ENCODE peak calls at places on chromosomes 4 and X, in seven cellular contexts. One of them, this sample, is unnamed.

GRCh38 chrX:3250946-3251345 is 95.5 kb downstream of the MXRA5 start:
- DNase-seq in stomach: no peak
- DNase-seq in MCF 10A: no peak
- DNase-seq in lower lobe of right lung: no peak
- DNase-seq in tibial artery: no peak
- DNase-seq in fibroblast of the aortic adventitia: peak
- DNase-seq in fibroblast of villous mesenchyme: peak
- DNase-seq in this sample: no peak

GRCh38 chr4:173056708-173057107 is 111.9 kb upstream of the GALNT7 start:
- DNase-seq in stomach: peak
- DNase-seq in MCF 10A: no peak
- DNase-seq in lower lobe of right lung: no peak
- DNase-seq in tibial artery: no peak
- DNase-seq in fibroblast of the aortic adventitia: no peak
- DNase-seq in fibroblast of villous mesenchyme: no peak
- DNase-seq in this sample: no peak

GRCh38 chr4:170399894-170400293 is 310.1 kb upstream of the AADAT start:
- DNase-seq in stomach: no peak
- DNase-seq in MCF 10A: no peak
- DNase-seq in lower lobe of right lung: no peak
- DNase-seq in tibial artery: no peak
- DNase-seq in fibroblast of the aortic adventitia: no peak
- DNase-seq in fibroblast of villous mesenchyme: peak
- DNase-seq in this sample: no peak

GRCh38 chr4:2291705-2292651 is 30.1 kb upstream of the MXD4 start:
- DNase-seq in stomach: no peak
- DNase-seq in MCF 10A: no peak
- DNase-seq in lower lobe of right lung: no peak
- DNase-seq in tibial artery: no peak
- DNase-seq in fibroblast of the aortic adventitia: no peak
- DNase-seq in fibroblast of villous mesenchyme: no peak
- DNase-seq in this sample: no peak

GRCh38 chrX:44432641-44433040 is 89.2 kb upstream of the EFHC2 start:
- DNase-seq in stomach: no peak
- DNase-seq in MCF 10A: no peak
- DNase-seq in lower lobe of right lung: no peak
- DNase-seq in tibial artery: no peak
- DNase-seq in fibroblast of the aortic adventitia: no peak
- DNase-seq in fibroblast of villous mesenchyme: peak
- DNase-seq in this sample: no peak

GRCh38 chr4:152509595-152510209 is 26.2 kb downstream of the FBXW7 start:
- DNase-seq in stomach: no peak
- DNase-seq in MCF 10A: no peak
- DNase-seq in lower lobe of right lung: no peak
- DNase-seq in tibial artery: no peak
- DNase-seq in fibroblast of the aortic adventitia: no peak
- DNase-seq in fibroblast of villous mesenchyme: no peak
- DNase-seq in this sample: no peak

GRCh38 chr4:121817006-121817405 is 6.7 kb downstream of the CCNA2 start:
- DNase-seq in stomach: no peak
- DNase-seq in MCF 10A: no peak
- DNase-seq in lower lobe of right lung: no peak
- DNase-seq in tibial artery: no peak
- DNase-seq in fibroblast of the aortic adventitia: no peak
- DNase-seq in fibroblast of villous mesenchyme: no peak
- DNase-seq in this sample: no peak

GRCh38 chr4:174037049-174037448 is 246.4 kb downstream of the FBXO8 start:
- DNase-seq in stomach: no peak
- DNase-seq in MCF 10A: no peak
- DNase-seq in lower lobe of right lung: no peak
- DNase-seq in tibial artery: no peak
- DNase-seq in fibroblast of the aortic adventitia: no peak
- DNase-seq in fibroblast of villous mesenchyme: peak
- DNase-seq in this sample: no peak

GRCh38 chrX:38108364-38108763 is 102.0 kb downstream of the SYTL5 start:
- DNase-seq in stomach: no peak
- DNase-seq in MCF 10A: no peak
- DNase-seq in lower lobe of right lung: no peak
- DNase-seq in tibial artery: no peak
- DNase-seq in fibroblast of the aortic adventitia: no peak
- DNase-seq in fibroblast of villous mesenchyme: peak
- DNase-seq in this sample: no peak

GRCh38 chr4:18366762-18367358 is 345.3 kb upstream of the LCORL start:
- DNase-seq in stomach: no peak
- DNase-seq in MCF 10A: peak
- DNase-seq in lower lobe of right lung: no peak
- DNase-seq in tibial artery: no peak
- DNase-seq in fibroblast of the aortic adventitia: peak
- DNase-seq in fibroblast of villous mesenchyme: peak
- DNase-seq in this sample: no peak

GRCh38 chr4:103673983-103674382 is 45.8 kb downstream of the TACR3 start:
- DNase-seq in stomach: no peak
- DNase-seq in MCF 10A: no peak
- DNase-seq in lower lobe of right lung: no peak
- DNase-seq in tibial artery: no peak
- DNase-seq in fibroblast of the aortic adventitia: no peak
- DNase-seq in fibroblast of villous mesenchyme: no peak
- DNase-seq in this sample: no peak

GRCh38 chr4:155759372-155760252 is 791 bp downstream of the GUCY1B1 start:
- DNase-seq in stomach: peak
- DNase-seq in MCF 10A: no peak
- DNase-seq in lower lobe of right lung: peak
- DNase-seq in tibial artery: peak
- DNase-seq in fibroblast of the aortic adventitia: no peak
- DNase-seq in fibroblast of villous mesenchyme: peak
- DNase-seq in this sample: peak

GRCh38 chr4:24655971-24656370 is 71.6 kb upstream of the DHX15 start:
- DNase-seq in stomach: no peak
- DNase-seq in MCF 10A: no peak
- DNase-seq in lower lobe of right lung: no peak
- DNase-seq in tibial artery: no peak
- DNase-seq in fibroblast of the aortic adventitia: no peak
- DNase-seq in fibroblast of villous mesenchyme: no peak
- DNase-seq in this sample: no peak

GRCh38 chr4:76562161-76562560 is 127.1 kb downstream of the SHROOM3 start:
- DNase-seq in stomach: no peak
- DNase-seq in MCF 10A: peak
- DNase-seq in lower lobe of right lung: no peak
- DNase-seq in tibial artery: no peak
- DNase-seq in fibroblast of the aortic adventitia: peak
- DNase-seq in fibroblast of villous mesenchyme: peak
- DNase-seq in this sample: no peak

GRCh38 chr4:151169900-151170299 is 70.5 kb downstream of the RPS3A start:
- DNase-seq in stomach: no peak
- DNase-seq in MCF 10A: no peak
- DNase-seq in lower lobe of right lung: no peak
- DNase-seq in tibial artery: no peak
- DNase-seq in fibroblast of the aortic adventitia: peak
- DNase-seq in fibroblast of villous mesenchyme: peak
- DNase-seq in this sample: no peak

GRCh38 chr4:33566649-33567048 is 2677.7 kb downstream of the ARAP2 start:
- DNase-seq in stomach: no peak
- DNase-seq in MCF 10A: no peak
- DNase-seq in lower lobe of right lung: no peak
- DNase-seq in tibial artery: no peak
- DNase-seq in fibroblast of the aortic adventitia: no peak
- DNase-seq in fibroblast of villous mesenchyme: no peak
- DNase-seq in this sample: no peak
- TF ChIP-seq CTCF in stomach: no peak
- TF ChIP-seq CTCF in MCF 10A: no peak
- TF ChIP-seq CTCF in lower lobe of right lung: no peak
- TF ChIP-seq CTCF in tibial artery: no peak
- TF ChIP-seq CTCF in fibroblast of the aortic adventitia: no peak
- TF ChIP-seq CTCF in fibroblast of villous mesenchyme: no peak
- TF ChIP-seq CTCF in this sample: no peak

GRCh38 chr4:154549894-154550790 is at the start of gene PLRG1:
- DNase-seq in stomach: peak
- DNase-seq in MCF 10A: peak
- DNase-seq in lower lobe of right lung: peak
- DNase-seq in tibial artery: peak
- DNase-seq in fibroblast of the aortic adventitia: peak
- DNase-seq in fibroblast of villous mesenchyme: peak
- DNase-seq in this sample: peak
- TF ChIP-seq CTCF in stomach: peak
- TF ChIP-seq CTCF in MCF 10A: no peak
- TF ChIP-seq CTCF in lower lobe of right lung: no peak
- TF ChIP-seq CTCF in tibial artery: peak
- TF ChIP-seq CTCF in fibroblast of the aortic adventitia: peak
- TF ChIP-seq CTCF in fibroblast of villous mesenchyme: no peak
- TF ChIP-seq CTCF in this sample: no peak

GRCh38 chrX:97026406-97026805 is 142.7 kb downstream of the RPA4 start:
- DNase-seq in stomach: no peak
- DNase-seq in MCF 10A: no peak
- DNase-seq in lower lobe of right lung: no peak
- DNase-seq in tibial artery: no peak
- DNase-seq in fibroblast of the aortic adventitia: peak
- DNase-seq in fibroblast of villous mesenchyme: peak
- DNase-seq in this sample: no peak
- TF ChIP-seq CTCF in stomach: no peak
- TF ChIP-seq CTCF in MCF 10A: no peak
- TF ChIP-seq CTCF in lower lobe of right lung: no peak
- TF ChIP-seq CTCF in tibial artery: no peak
- TF ChIP-seq CTCF in fibroblast of the aortic adventitia: no peak
- TF ChIP-seq CTCF in fibroblast of villous mesenchyme: no peak
- TF ChIP-seq CTCF in this sample: peak

GRCh38 chrX:11380187-11380586 is 87.0 kb downstream of the AMELX start:
- DNase-seq in stomach: no peak
- DNase-seq in MCF 10A: peak
- DNase-seq in lower lobe of right lung: no peak
- DNase-seq in tibial artery: peak
- DNase-seq in fibroblast of the aortic adventitia: peak
- DNase-seq in fibroblast of villous mesenchyme: peak
- DNase-seq in this sample: no peak

GRCh38 chrX:11382935-11383334 is 89.7 kb downstream of the AMELX start:
- DNase-seq in stomach: no peak
- DNase-seq in MCF 10A: no peak
- DNase-seq in lower lobe of right lung: no peak
- DNase-seq in tibial artery: no peak
- DNase-seq in fibroblast of the aortic adventitia: no peak
- DNase-seq in fibroblast of villous mesenchyme: peak
- DNase-seq in this sample: no peak

GRCh38 chrX:11386001-11386523 is 92.8 kb downstream of the AMELX start:
- DNase-seq in stomach: no peak
- DNase-seq in MCF 10A: peak
- DNase-seq in lower lobe of right lung: no peak
- DNase-seq in tibial artery: peak
- DNase-seq in fibroblast of the aortic adventitia: peak
- DNase-seq in fibroblast of villous mesenchyme: peak
- DNase-seq in this sample: no peak

GRCh38 chrX:11376163-11376562 is 83.0 kb downstream of the AMELX start:
- DNase-seq in stomach: no peak
- DNase-seq in MCF 10A: no peak
- DNase-seq in lower lobe of right lung: no peak
- DNase-seq in tibial artery: no peak
- DNase-seq in fibroblast of the aortic adventitia: no peak
- DNase-seq in fibroblast of villous mesenchyme: no peak
- DNase-seq in this sample: no peak

GRCh38 chrX:11381464-11381863 is 88.3 kb downstream of the AMELX start:
- DNase-seq in stomach: no peak
- DNase-seq in MCF 10A: peak
- DNase-seq in lower lobe of right lung: no peak
- DNase-seq in tibial artery: peak
- DNase-seq in fibroblast of the aortic adventitia: peak
- DNase-seq in fibroblast of villous mesenchyme: peak
- DNase-seq in this sample: peak
- TF ChIP-seq CTCF in stomach: peak
- TF ChIP-seq CTCF in MCF 10A: peak
- TF ChIP-seq CTCF in lower lobe of right lung: peak
- TF ChIP-seq CTCF in tibial artery: peak
- TF ChIP-seq CTCF in fibroblast of the aortic adventitia: peak
- TF ChIP-seq CTCF in fibroblast of villous mesenchyme: peak
- TF ChIP-seq CTCF in this sample: peak

GRCh38 chr4:141254326-141254725 is 33.6 kb downstream of the ZNF330 start:
- DNase-seq in stomach: no peak
- DNase-seq in MCF 10A: no peak
- DNase-seq in lower lobe of right lung: no peak
- DNase-seq in tibial artery: no peak
- DNase-seq in fibroblast of the aortic adventitia: no peak
- DNase-seq in fibroblast of villous mesenchyme: no peak
- DNase-seq in this sample: no peak
- TF ChIP-seq CTCF in stomach: no peak
- TF ChIP-seq CTCF in MCF 10A: no peak
- TF ChIP-seq CTCF in lower lobe of right lung: no peak
- TF ChIP-seq CTCF in tibial artery: no peak
- TF ChIP-seq CTCF in fibroblast of the aortic adventitia: no peak
- TF ChIP-seq CTCF in fibroblast of villous mesenchyme: peak
- TF ChIP-seq CTCF in this sample: peak

DNA sequence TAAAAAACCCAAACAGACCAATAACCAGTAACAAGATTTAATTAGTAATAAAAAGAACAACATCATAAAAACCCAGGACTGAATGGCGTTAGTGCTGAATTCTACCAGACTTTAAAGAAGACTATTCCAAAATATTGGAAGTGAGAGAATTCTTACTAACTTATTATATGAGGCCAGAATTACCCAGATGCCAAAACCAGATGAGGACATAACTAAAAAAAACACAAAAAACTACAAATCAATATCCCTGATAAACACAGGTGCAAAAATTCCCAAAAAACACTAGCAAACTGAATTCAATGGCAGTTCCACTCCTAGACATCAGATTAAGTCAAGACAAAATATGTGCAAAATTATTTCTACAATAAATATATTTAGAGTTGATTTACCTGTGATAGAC is 400.1 kb upstream of the PABPC4L start:
- DNase-seq in stomach: no peak
- DNase-seq in MCF 10A: no peak
- DNase-seq in lower lobe of right lung: no peak
- DNase-seq in tibial artery: no peak
- DNase-seq in fibroblast of the aortic adventitia: no peak
- DNase-seq in fibroblast of villous mesenchyme: no peak
- DNase-seq in this sample: no peak
- TF ChIP-seq CTCF in stomach: no peak
- TF ChIP-seq CTCF in MCF 10A: no peak
- TF ChIP-seq CTCF in lower lobe of right lung: no peak
- TF ChIP-seq CTCF in tibial artery: no peak
- TF ChIP-seq CTCF in fibroblast of the aortic adventitia: no peak
- TF ChIP-seq CTCF in fibroblast of villous mesenchyme: no peak
- TF ChIP-seq CTCF in this sample: no peak

GRCh38 chr4:74537459-74537858 is 92.5 kb downstream of the AREG start:
- DNase-seq in stomach: no peak
- DNase-seq in MCF 10A: no peak
- DNase-seq in lower lobe of right lung: no peak
- DNase-seq in tibial artery: no peak
- DNase-seq in fibroblast of the aortic adventitia: peak
- DNase-seq in fibroblast of villous mesenchyme: no peak
- DNase-seq in this sample: no peak

GRCh38 chr4:74535471-74535870 is 90.5 kb downstream of the AREG start:
- DNase-seq in stomach: no peak
- DNase-seq in MCF 10A: no peak
- DNase-seq in lower lobe of right lung: no peak
- DNase-seq in tibial artery: no peak
- DNase-seq in fibroblast of the aortic adventitia: no peak
- DNase-seq in fibroblast of villous mesenchyme: no peak
- DNase-seq in this sample: no peak

GRCh38 chr4:74534936-74535335 is 90.0 kb downstream of the AREG start:
- DNase-seq in stomach: no peak
- DNase-seq in MCF 10A: no peak
- DNase-seq in lower lobe of right lung: no peak
- DNase-seq in tibial artery: no peak
- DNase-seq in fibroblast of the aortic adventitia: peak
- DNase-seq in fibroblast of villous mesenchyme: peak
- DNase-seq in this sample: no peak

GRCh38 chr4:74534121-74534520 is 89.2 kb downstream of the AREG start:
- DNase-seq in stomach: no peak
- DNase-seq in MCF 10A: no peak
- DNase-seq in lower lobe of right lung: no peak
- DNase-seq in tibial artery: no peak
- DNase-seq in fibroblast of the aortic adventitia: no peak
- DNase-seq in fibroblast of villous mesenchyme: peak
- DNase-seq in this sample: no peak

GRCh38 chr4:74536557-74536956 is 91.6 kb downstream of the AREG start:
- DNase-seq in stomach: no peak
- DNase-seq in MCF 10A: peak
- DNase-seq in lower lobe of right lung: no peak
- DNase-seq in tibial artery: no peak
- DNase-seq in fibroblast of the aortic adventitia: peak
- DNase-seq in fibroblast of villous mesenchyme: no peak
- DNase-seq in this sample: no peak
- TF ChIP-seq CTCF in stomach: no peak
- TF ChIP-seq CTCF in MCF 10A: peak
- TF ChIP-seq CTCF in lower lobe of right lung: peak
- TF ChIP-seq CTCF in tibial artery: no peak
- TF ChIP-seq CTCF in fibroblast of the aortic adventitia: peak
- TF ChIP-seq CTCF in fibroblast of villous mesenchyme: peak
- TF ChIP-seq CTCF in this sample: no peak

This sample was measured in GM13977.